ENCODE peak calls at places on chromosome 17, in ten cellular contexts. I, Q, T, N, D, E, P, Z, J and H are unnamed samples.

GRCh38 chr17:82168568-82168967 is 44.1 kb downstream of the CCDC57 start:
- DNase-seq in J (no peak), Z (no peak), D (no peak), T (no peak), N (no peak), E (no peak), P (no peak), I (no peak), Q (no peak), H (no peak)

GRCh38 chr17:43830510-43831145 is 2.3 kb downstream of the MPP3 start:
- DNase-seq in Z (peak; percentile 22), J (no peak), I (no peak), P (no peak), Q (no peak), D (no peak), T (no peak), E (no peak), N (no peak), H (no peak)

GRCh38 chr17:80414508-80414802 is 512 bp upstream of the ENDOV start:
- DNase-seq in E (no peak), P (no peak), Q (no peak), Z (no peak), D (no peak), N (no peak), T (no peak), I (no peak), J (no peak), H (no peak)

GRCh38 chr17:61248399-61248798 is 151.2 kb upstream of the TBX2 start:
- DNase-seq in P (no peak), Q (peak; percentile 55), D (no peak), T (no peak), Z (no peak), J (no peak), N (peak; percentile 77), E (no peak), I (no peak), H (no peak)

GRCh38 chr17:41705271-41705991 is 6.7 kb upstream of the GAST start:
- DNase-seq in E (no peak), T (no peak), N (no peak), P (no peak), D (no peak), Q (no peak), I (peak; percentile 7), J (no peak), Z (no peak), H (no peak)

GRCh38 chr17:77528516-77529327 is 388.0 kb downstream of the SEC14L1 start:
- DNase-seq in P (no peak), I (no peak), D (no peak), E (peak; percentile 41), J (peak; percentile 72), N (no peak), T (peak; percentile 81), Q (no peak), Z (peak; percentile 58), H (no peak)

GRCh38 chr17:47423406-47424295 is 99.9 kb downstream of the EFCAB13 start:
- DNase-seq in E (peak; percentile 11), P (no peak), N (peak; percentile 57), Z (peak; percentile 4), Q (peak; percentile 29), D (no peak), J (peak; percentile 57), T (peak; percentile 49), I (no peak), H (no peak)

GRCh38 chr17:72122668-72123495 is 2.1 kb downstream of the SOX9 start:
- DNase-seq in E (no peak), I (no peak), P (no peak), Z (peak; percentile 7), D (no peak), T (peak; percentile 70), N (peak; percentile 58), Q (no peak), J (no peak), H (peak; percentile 74)

GRCh38 chr17:17191346-17191792 is 14.8 kb downstream of the PLD6 start:
- DNase-seq in I (no peak), J (no peak), T (no peak), N (no peak), Z (no peak), E (no peak), D (no peak), Q (no peak), P (peak; percentile 44), H (no peak)

GRCh38 chr17:72735089-72735488 is 357.4 kb downstream of the SLC39A11 start:
- DNase-seq in D (no peak), T (no peak), I (no peak), P (no peak), N (no peak), E (no peak), Q (no peak), J (no peak), Z (no peak), H (no peak)

GRCh38 chr17:58677204-58677880 is 14.5 kb downstream of the TEX14 start:
- DNase-seq in Z (no peak), T (no peak), D (no peak), Q (no peak), P (peak; percentile 4), J (no peak), N (no peak), E (no peak), I (no peak), H (no peak)